ENCODE peak calls at places on chromosomes 11 and 22, in eight cellular contexts. G is Calu3, U is GM12864, O is omental fat pad, S is esophagus squamous epithelium, K is brain microvascular endothelial cell, M is tibial artery, J is H9. E is an unnamed sample.

GRCh38 chr11:13141731-13142724 is 132.9 kb downstream of the RASSF10 start:
- DNase-seq in U (no peak), M (no peak), S (no peak), G (no peak), K (no peak), O (no peak), J (no peak), E (no peak)

GRCh38 chr11:2534131-2534956 is 89.5 kb downstream of the KCNQ1 start:
- DNase-seq in U (no peak), O (no peak), K (no peak), M (peak), G (peak), J (peak), S (no peak), E (no peak)

GRCh38 chr22:22460635-22461034 is 47.9 kb downstream of the ZNF280B start:
- DNase-seq in S (no peak), U (no peak), G (no peak), O (no peak), M (no peak), J (no peak), K (no peak), E (no peak)

GRCh38 chr11:58924230-58924629 is 15.1 kb upstream of the GLYATL1 start:
- DNase-seq in G (no peak), M (no peak), K (no peak), S (no peak), J (no peak), U (no peak), O (no peak), E (no peak)

GRCh38 chr11:76602431-76602861 is 68.1 kb downstream of the LRRC32 start:
- DNase-seq in S (no peak), K (no peak), M (peak), O (no peak), G (no peak), U (no peak), J (no peak), E (no peak)

GRCh38 chr22:20783844-20784723 is 10.2 kb downstream of the SERPIND1 start:
- DNase-seq in S (no peak), O (no peak), M (no peak), K (peak), G (peak), U (peak), J (peak), E (no peak)

GRCh38 chr11:64885367-64886286 is 7.2 kb upstream of the EHD1 start:
- DNase-seq in J (no peak), G (no peak), U (no peak), K (peak), O (no peak), S (no peak), M (no peak), E (no peak)

GRCh38 chr11:78961186-78961782 is 386.6 kb upstream of the NARS2 start:
- DNase-seq in S (no peak), O (no peak), M (no peak), J (peak), U (no peak), G (peak), K (no peak), E (no peak)

GRCh38 chr11:69122642-69123431 is 32.9 kb upstream of the SMIM38 start:
- DNase-seq in J (peak), O (no peak), G (peak), U (peak), S (no peak), M (peak), K (peak), E (peak)

GRCh38 chr11:121105851-121106250 is 4.8 kb downstream of the TECTA start:
- DNase-seq in G (no peak), U (no peak), J (no peak), M (no peak), O (no peak), S (no peak), K (no peak), E (no peak)

GRCh38 chr11:121106812-121107211 is 5.8 kb downstream of the TECTA start:
- DNase-seq in U (no peak), O (no peak), M (no peak), K (no peak), G (no peak), J (no peak), S (no peak), E (no peak)

GRCh38 chr11:121105063-121105480 is 4.0 kb downstream of the TECTA start:
- DNase-seq in J (no peak), G (no peak), M (peak), K (no peak), O (no peak), U (no peak), S (no peak), E (no peak)

GRCh38 chr11:121100943-121101342 is at the start of gene TECTA:
- DNase-seq in J (no peak), M (no peak), G (no peak), O (no peak), U (no peak), K (no peak), S (no peak), E (no peak)

GRCh38 chr11:121104223-121104831 is 3.3 kb downstream of the TECTA start:
- DNase-seq in K (no peak), S (no peak), M (peak), U (no peak), O (no peak), G (no peak), J (peak), E (no peak)
- TF ChIP-seq CTCF in K (no peak), S (no peak), M (no peak), U (peak), O (no peak), G (no peak), J (peak), E (no peak)

GRCh38 chr11:111737180-111737876 is 28.9 kb downstream of the PPP2R1B start:
- DNase-seq in O (no peak), K (no peak), G (no peak), J (no peak), M (no peak), S (no peak), U (no peak), E (no peak)

GRCh38 chr11:111736191-111736590 is 30.0 kb downstream of the PPP2R1B start:
- DNase-seq in G (no peak), U (no peak), K (peak), M (no peak), O (no peak), S (no peak), J (no peak), E (no peak)

GRCh38 chr11:111737877-111738205 is 28.3 kb downstream of the PPP2R1B start:
- DNase-seq in O (no peak), M (no peak), S (no peak), J (no peak), U (no peak), G (no peak), K (no peak), E (no peak)

GRCh38 chr11:111736621-111737055 is 29.6 kb downstream of the PPP2R1B start:
- DNase-seq in M (no peak), U (no peak), J (no peak), G (no peak), K (no peak), S (no peak), O (no peak), E (no peak)

GRCh38 chr11:111739299-111739698 is 26.9 kb downstream of the PPP2R1B start:
- DNase-seq in K (no peak), S (no peak), G (no peak), O (no peak), U (no peak), M (no peak), J (no peak), E (no peak)
- TF ChIP-seq CTCF in K (no peak), S (no peak), G (no peak), O (no peak), U (no peak), M (no peak), J (no peak), E (no peak)

GRCh38 chr11:8794126-8794525 is 111.5 kb downstream of the RPL27A start:
- DNase-seq in U (no peak), K (no peak), O (no peak), M (no peak), J (no peak), G (no peak), S (no peak), E (no peak)

GRCh38 chr11:8792636-8793035 is 110.0 kb downstream of the RPL27A start:
- DNase-seq in O (no peak), M (no peak), S (no peak), K (no peak), J (no peak), U (no peak), G (no peak), E (no peak)

GRCh38 chr11:8796926-8797325 is 114.1 kb upstream of the AKIP1 start:
- DNase-seq in G (no peak), J (no peak), O (no peak), M (no peak), S (no peak), K (no peak), U (no peak), E (no peak)

GRCh38 chr11:8793114-8793777 is 110.7 kb downstream of the RPL27A start:
- DNase-seq in M (no peak), S (no peak), G (no peak), U (no peak), K (no peak), O (no peak), J (no peak), E (no peak)

DNA sequence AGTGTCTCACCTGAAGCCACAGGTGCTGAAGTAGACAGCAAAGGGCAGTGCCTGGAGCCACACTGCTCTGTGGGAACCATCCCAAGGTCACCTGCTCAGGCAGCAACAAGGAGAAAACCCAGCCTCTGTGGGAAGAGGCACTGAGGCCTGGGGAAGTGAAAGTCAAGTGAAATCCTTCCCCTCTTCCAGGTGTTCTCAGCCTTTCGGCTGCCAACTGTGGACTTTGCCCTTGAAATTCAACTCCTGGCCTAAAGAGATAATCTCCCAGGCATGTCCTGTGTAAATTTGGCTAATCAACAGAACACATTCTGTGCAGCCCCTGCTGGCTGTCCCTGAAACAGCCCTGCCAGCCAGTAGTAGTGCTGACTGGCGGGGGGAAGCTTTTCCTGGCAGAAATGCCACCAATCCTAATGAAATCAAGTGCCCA is 112.1 kb downstream of the RPL27A start:
- DNase-seq in K (no peak), M (no peak), U (no peak), S (no peak), J (peak), G (peak), O (no peak), E (no peak)
- TF ChIP-seq CTCF in K (peak), M (no peak), U (peak), S (peak), J (peak), G (peak), O (no peak), E (no peak)

GRCh38 chr11:45332486-45332934 is 46.4 kb upstream of the SYT13 start:
- DNase-seq in O (no peak), J (peak), K (peak), G (peak), M (peak), U (no peak), S (no peak), E (peak)
- TF ChIP-seq CTCF in O (no peak), J (peak), K (peak), G (peak), M (peak), U (peak), S (peak), E (peak)

DNA sequence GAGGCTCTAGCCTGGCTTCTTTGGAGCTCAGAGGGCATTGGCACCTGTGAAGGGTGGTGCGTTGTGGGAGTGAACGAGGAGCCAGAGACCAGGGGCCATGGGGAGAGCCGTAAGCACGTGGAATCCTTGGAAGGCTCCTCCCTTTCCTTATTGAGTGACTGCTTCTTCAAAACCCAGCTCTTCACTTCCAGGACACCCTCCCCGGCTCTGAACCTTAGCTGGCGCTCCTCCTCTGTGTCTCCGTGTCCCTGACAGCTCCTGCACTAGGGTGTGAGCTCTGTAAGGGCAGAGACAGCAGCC is 26.3 kb downstream of the POLR3H start:
- DNase-seq in J (no peak), S (no peak), K (no peak), M (no peak), G (no peak), O (no peak), U (no peak), E (no peak)
- TF ChIP-seq CTCF in J (peak), S (no peak), K (no peak), M (no peak), G (peak), O (no peak), U (no peak), E (peak)

GRCh38 chr22:32831571-32831970 is 30.1 kb downstream of the TIMP3 start:
- DNase-seq in J (no peak), U (no peak), M (peak), K (no peak), S (no peak), O (no peak), G (no peak), E (no peak)

GRCh38 chr22:32837142-32837541 is 35.6 kb downstream of the TIMP3 start:
- DNase-seq in J (no peak), U (no peak), S (no peak), K (no peak), G (no peak), M (peak), O (no peak), E (no peak)

GRCh38 chr22:32837803-32838202 is 36.3 kb downstream of the TIMP3 start:
- DNase-seq in M (peak), K (no peak), J (no peak), O (no peak), G (no peak), S (no peak), U (no peak), E (no peak)

GRCh38 chr22:32839776-32840571 is 38.5 kb downstream of the TIMP3 start:
- DNase-seq in K (peak), M (no peak), S (no peak), J (no peak), O (no peak), G (no peak), U (no peak), E (no peak)

DNA sequence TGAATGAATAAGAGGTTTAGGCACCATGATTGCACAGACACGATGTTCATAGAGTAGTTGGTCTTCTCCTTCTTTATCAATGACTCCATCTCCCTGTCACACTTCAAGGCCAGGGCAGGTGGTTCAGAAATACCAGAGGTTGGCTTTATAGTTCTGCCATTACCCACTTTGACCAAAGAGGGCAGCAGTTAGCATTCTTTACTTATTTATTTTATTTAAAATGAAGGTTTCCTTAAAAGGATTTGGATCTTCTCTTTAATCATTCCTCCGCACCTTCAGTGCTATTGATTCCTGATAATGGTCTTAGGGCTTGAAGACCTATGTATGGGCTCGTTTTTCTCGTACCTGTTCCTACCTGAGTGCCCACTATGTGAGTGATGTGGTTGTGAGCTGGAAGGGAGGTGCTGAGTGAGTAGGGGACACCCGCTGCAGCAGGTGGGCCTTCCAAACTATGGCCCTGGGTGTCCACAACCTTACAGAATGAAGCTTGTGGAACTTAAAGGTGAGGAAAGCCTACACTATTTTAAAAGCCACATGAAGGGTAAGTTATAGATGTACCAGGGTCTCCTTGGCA is 34.9 kb downstream of the TIMP3 start:
- DNase-seq in J (no peak), G (peak), M (peak), S (no peak), O (no peak), K (no peak), U (no peak), E (no peak)
- TF ChIP-seq CTCF in J (peak), G (peak), M (peak), S (no peak), O (no peak), K (peak), U (peak), E (peak)

GRCh38 chr22:41050873-41051272 is 41.5 kb upstream of the EP300 start:
- DNase-seq in O (no peak), M (no peak), J (no peak), G (no peak), U (no peak), K (no peak), S (no peak), E (no peak)
- TF ChIP-seq CTCF in O (no peak), M (no peak), J (no peak), G (no peak), U (no peak), K (no peak), S (no peak), E (no peak)

GRCh38 chr11:17822021-17822781 is 87.6 kb downstream of the KCNC1 start:
- DNase-seq in U (no peak), S (no peak), O (no peak), J (no peak), K (peak), G (no peak), M (no peak), E (no peak)

GRCh38 chr11:17831883-17832282 is 97.3 kb downstream of the KCNC1 start:
- DNase-seq in U (no peak), S (no peak), G (no peak), M (no peak), K (no peak), O (no peak), J (no peak), E (no peak)

GRCh38 chr11:17828311-17828751 is 93.8 kb downstream of the KCNC1 start:
- DNase-seq in O (no peak), U (no peak), S (no peak), G (no peak), K (no peak), J (no peak), M (no peak), E (no peak)

GRCh38 chr11:17831228-17831627 is 96.6 kb downstream of the KCNC1 start:
- DNase-seq in O (no peak), U (no peak), J (no peak), K (no peak), G (no peak), M (no peak), S (no peak), E (no peak)

DNA sequence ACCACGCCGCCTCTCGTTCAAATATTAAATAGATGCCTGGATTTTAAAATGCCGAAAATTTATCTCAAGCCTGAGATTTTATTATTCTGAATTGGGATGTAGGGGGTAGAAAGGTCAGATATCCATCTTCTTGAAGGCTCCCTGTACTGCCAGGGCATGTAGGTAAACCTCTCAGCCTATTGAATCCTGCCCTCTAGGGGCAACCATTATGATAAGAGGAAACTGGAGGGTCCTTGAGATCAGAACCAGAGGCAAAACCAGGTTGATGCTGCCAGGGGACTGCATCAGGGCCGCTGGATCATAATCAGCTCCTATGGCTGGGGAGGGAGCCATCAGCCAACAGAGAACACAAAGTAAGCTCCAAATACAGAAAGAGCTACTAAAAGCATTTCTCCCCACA is 92.4 kb downstream of the KCNC1 start:
- DNase-seq in G (no peak), J (no peak), U (no peak), M (no peak), O (no peak), S (no peak), K (no peak), E (no peak)
- TF ChIP-seq CTCF in G (no peak), J (peak), U (no peak), M (no peak), O (no peak), S (no peak), K (peak), E (no peak)